ENCODE peak calls at places on chromosomes 7 and 10, in seven cellular contexts. One of them, this sample, is unnamed.

GRCh38 chr10:133262696-133263095 is 14.0 kb downstream of the ADAM8 start:
- DNase-seq in stimulated activated CD4-positive, alpha-beta T cell treated with anti-CD3 and anti-CD28 coated beads, Interleukin-15, amount 100 ng/mL, for 1 hour: no peak
- DNase-seq in SJSA1: no peak
- DNase-seq in nucleus accumbens: no peak
- DNase-seq in fibroblast of lung: no peak
- DNase-seq in NCI-H1105 treated with DMSO at 0.1 percent for 48 hours: peak; percentile 1
- DNase-seq in memory B cell: no peak
- DNase-seq in this sample: peak; percentile 65

GRCh38 chr7:68031180-68031943 is 1034.7 kb downstream of the TYW1 start:
- DNase-seq in nucleus accumbens: no peak
- DNase-seq in NCI-H1105 treated with DMSO at 0.1 percent for 48 hours: peak; percentile 61
- DNase-seq in memory B cell: no peak
- DNase-seq in fibroblast of lung: no peak
- DNase-seq in stimulated activated CD4-positive, alpha-beta T cell treated with anti-CD3 and anti-CD28 coated beads, Interleukin-15, amount 100 ng/mL, for 1 hour: no peak
- DNase-seq in SJSA1: no peak
- DNase-seq in this sample: no peak

GRCh38 chr10:105037029-105037428 is 395.9 kb downstream of the SORCS3 start:
- DNase-seq in memory B cell: no peak
- DNase-seq in nucleus accumbens: no peak
- DNase-seq in fibroblast of lung: no peak
- DNase-seq in SJSA1: no peak
- DNase-seq in NCI-H1105 treated with DMSO at 0.1 percent for 48 hours: no peak
- DNase-seq in stimulated activated CD4-positive, alpha-beta T cell treated with anti-CD3 and anti-CD28 coated beads, Interleukin-15, amount 100 ng/mL, for 1 hour: no peak
- DNase-seq in this sample: no peak

GRCh38 chr7:1312098-1313070 is 79.7 kb downstream of the UNCX start:
- DNase-seq in memory B cell: no peak
- DNase-seq in stimulated activated CD4-positive, alpha-beta T cell treated with anti-CD3 and anti-CD28 coated beads, Interleukin-15, amount 100 ng/mL, for 1 hour: no peak
- DNase-seq in nucleus accumbens: no peak
- DNase-seq in NCI-H1105 treated with DMSO at 0.1 percent for 48 hours: no peak
- DNase-seq in SJSA1: no peak
- DNase-seq in fibroblast of lung: no peak
- DNase-seq in this sample: no peak

GRCh38 chr7:134083766-134084487 is 43.2 kb upstream of the LRGUK start:
- DNase-seq in SJSA1: no peak
- DNase-seq in fibroblast of lung: peak; percentile 4
- DNase-seq in stimulated activated CD4-positive, alpha-beta T cell treated with anti-CD3 and anti-CD28 coated beads, Interleukin-15, amount 100 ng/mL, for 1 hour: no peak
- DNase-seq in NCI-H1105 treated with DMSO at 0.1 percent for 48 hours: no peak
- DNase-seq in nucleus accumbens: no peak
- DNase-seq in memory B cell: no peak
- DNase-seq in this sample: no peak

GRCh38 chr7:55961994-55962393 is 2.4 kb upstream of the NIPSNAP2 start:
- DNase-seq in nucleus accumbens: no peak
- DNase-seq in NCI-H1105 treated with DMSO at 0.1 percent for 48 hours: no peak
- DNase-seq in memory B cell: no peak
- DNase-seq in stimulated activated CD4-positive, alpha-beta T cell treated with anti-CD3 and anti-CD28 coated beads, Interleukin-15, amount 100 ng/mL, for 1 hour: no peak
- DNase-seq in fibroblast of lung: no peak
- DNase-seq in SJSA1: no peak
- DNase-seq in this sample: no peak

GRCh38 chr10:21396889-21397288 is 128.6 kb downstream of the SKIDA1 start:
- DNase-seq in NCI-H1105 treated with DMSO at 0.1 percent for 48 hours: no peak
- DNase-seq in fibroblast of lung: no peak
- DNase-seq in nucleus accumbens: no peak
- DNase-seq in stimulated activated CD4-positive, alpha-beta T cell treated with anti-CD3 and anti-CD28 coated beads, Interleukin-15, amount 100 ng/mL, for 1 hour: no peak
- DNase-seq in SJSA1: peak; percentile 72
- DNase-seq in memory B cell: no peak
- DNase-seq in this sample: no peak

GRCh38 chr10:133199488-133199885 is 30.5 kb upstream of the UTF1 start:
- DNase-seq in SJSA1: no peak
- DNase-seq in nucleus accumbens: no peak
- DNase-seq in stimulated activated CD4-positive, alpha-beta T cell treated with anti-CD3 and anti-CD28 coated beads, Interleukin-15, amount 100 ng/mL, for 1 hour: no peak
- DNase-seq in memory B cell: no peak
- DNase-seq in NCI-H1105 treated with DMSO at 0.1 percent for 48 hours: no peak
- DNase-seq in fibroblast of lung: no peak
- DNase-seq in this sample: no peak

GRCh38 chr10:101721806-101722205 is 26.8 kb upstream of the FBXW4 start:
- DNase-seq in NCI-H1105 treated with DMSO at 0.1 percent for 48 hours: no peak
- DNase-seq in SJSA1: no peak
- DNase-seq in stimulated activated CD4-positive, alpha-beta T cell treated with anti-CD3 and anti-CD28 coated beads, Interleukin-15, amount 100 ng/mL, for 1 hour: no peak
- DNase-seq in nucleus accumbens: no peak
- DNase-seq in memory B cell: no peak
- DNase-seq in fibroblast of lung: no peak
- DNase-seq in this sample: no peak

GRCh38 chr7:28853834-28854749 is 104.0 kb downstream of the TRIL start:
- DNase-seq in stimulated activated CD4-positive, alpha-beta T cell treated with anti-CD3 and anti-CD28 coated beads, Interleukin-15, amount 100 ng/mL, for 1 hour: peak; percentile 5
- DNase-seq in nucleus accumbens: peak; percentile 72
- DNase-seq in memory B cell: peak; percentile 87
- DNase-seq in NCI-H1105 treated with DMSO at 0.1 percent for 48 hours: peak; percentile 61
- DNase-seq in SJSA1: peak; percentile 44
- DNase-seq in fibroblast of lung: peak; percentile 55
- DNase-seq in this sample: peak; percentile 38

GRCh38 chr7:142796501-142797341 is 26.0 kb downstream of the PRSS2 start:
- DNase-seq in memory B cell: peak; percentile 18
- DNase-seq in nucleus accumbens: no peak
- DNase-seq in stimulated activated CD4-positive, alpha-beta T cell treated with anti-CD3 and anti-CD28 coated beads, Interleukin-15, amount 100 ng/mL, for 1 hour: no peak
- DNase-seq in NCI-H1105 treated with DMSO at 0.1 percent for 48 hours: no peak
- DNase-seq in SJSA1: no peak
- DNase-seq in fibroblast of lung: no peak
- DNase-seq in this sample: no peak

GRCh38 chr7:132969520-132969919 is 112.4 kb downstream of the CHCHD3 start:
- DNase-seq in memory B cell: no peak
- DNase-seq in NCI-H1105 treated with DMSO at 0.1 percent for 48 hours: no peak
- DNase-seq in SJSA1: no peak
- DNase-seq in nucleus accumbens: no peak
- DNase-seq in stimulated activated CD4-positive, alpha-beta T cell treated with anti-CD3 and anti-CD28 coated beads, Interleukin-15, amount 100 ng/mL, for 1 hour: no peak
- DNase-seq in fibroblast of lung: no peak
- DNase-seq in this sample: no peak

GRCh38 chr10:61835909-61836232 is 65.6 kb upstream of the ARID5B start:
- DNase-seq in stimulated activated CD4-positive, alpha-beta T cell treated with anti-CD3 and anti-CD28 coated beads, Interleukin-15, amount 100 ng/mL, for 1 hour: no peak
- DNase-seq in NCI-H1105 treated with DMSO at 0.1 percent for 48 hours: no peak
- DNase-seq in nucleus accumbens: no peak
- DNase-seq in SJSA1: no peak
- DNase-seq in memory B cell: no peak
- DNase-seq in fibroblast of lung: peak; percentile 60
- DNase-seq in this sample: no peak

GRCh38 chr10:11180228-11180627 is 162.6 kb downstream of the CELF2 start:
- DNase-seq in memory B cell: no peak
- DNase-seq in NCI-H1105 treated with DMSO at 0.1 percent for 48 hours: no peak
- DNase-seq in fibroblast of lung: no peak
- DNase-seq in SJSA1: no peak
- DNase-seq in stimulated activated CD4-positive, alpha-beta T cell treated with anti-CD3 and anti-CD28 coated beads, Interleukin-15, amount 100 ng/mL, for 1 hour: peak; percentile 45
- DNase-seq in nucleus accumbens: no peak
- DNase-seq in this sample: no peak

GRCh38 chr7:133530682-133531081 is 277.8 kb downstream of the EXOC4 start:
- DNase-seq in NCI-H1105 treated with DMSO at 0.1 percent for 48 hours: no peak
- DNase-seq in fibroblast of lung: peak; percentile 81
- DNase-seq in SJSA1: no peak
- DNase-seq in stimulated activated CD4-positive, alpha-beta T cell treated with anti-CD3 and anti-CD28 coated beads, Interleukin-15, amount 100 ng/mL, for 1 hour: no peak
- DNase-seq in memory B cell: no peak
- DNase-seq in nucleus accumbens: no peak
- DNase-seq in this sample: no peak

GRCh38 chr7:36639826-36640225 is 84.5 kb downstream of the AOAH start:
- DNase-seq in NCI-H1105 treated with DMSO at 0.1 percent for 48 hours: no peak
- DNase-seq in fibroblast of lung: no peak
- DNase-seq in stimulated activated CD4-positive, alpha-beta T cell treated with anti-CD3 and anti-CD28 coated beads, Interleukin-15, amount 100 ng/mL, for 1 hour: no peak
- DNase-seq in SJSA1: no peak
- DNase-seq in nucleus accumbens: no peak
- DNase-seq in memory B cell: no peak
- DNase-seq in this sample: no peak

GRCh38 chr7:111697771-111698170 is 135.5 kb upstream of the IMMP2L start:
- DNase-seq in NCI-H1105 treated with DMSO at 0.1 percent for 48 hours: no peak
- DNase-seq in SJSA1: no peak
- DNase-seq in nucleus accumbens: no peak
- DNase-seq in fibroblast of lung: no peak
- DNase-seq in memory B cell: no peak
- DNase-seq in stimulated activated CD4-positive, alpha-beta T cell treated with anti-CD3 and anti-CD28 coated beads, Interleukin-15, amount 100 ng/mL, for 1 hour: no peak
- DNase-seq in this sample: no peak

GRCh38 chr10:115914475-115914874 is 358.5 kb downstream of the GFRA1 start:
- DNase-seq in nucleus accumbens: no peak
- DNase-seq in stimulated activated CD4-positive, alpha-beta T cell treated with anti-CD3 and anti-CD28 coated beads, Interleukin-15, amount 100 ng/mL, for 1 hour: no peak
- DNase-seq in memory B cell: no peak
- DNase-seq in NCI-H1105 treated with DMSO at 0.1 percent for 48 hours: no peak
- DNase-seq in fibroblast of lung: no peak
- DNase-seq in SJSA1: no peak
- DNase-seq in this sample: no peak

This sample was measured in NCI-H187.